ENCODE peak calls at places on chromosomes 1 and 21, in ten cellular contexts. K is adrenal gland; T is CD8-positive, alpha-beta memory T cell; R is stomach; P is naive thymus-derived CD4-positive, alpha-beta T cell; Z is upper lobe of right lung; A is HCT116; S is transverse colon; Y is aorta; I is endodermal cell. X is an unnamed sample.
A peak's percentile ranks its signal among the peaks of the same experiment; 100 is the strongest.

GRCh38 chr1:234919061-234919755 is 209.4 kb downstream of the TOMM20 start:
- DNase-seq in A (no peak), R (no peak), Y (peak; percentile 78), I (no peak), K (no peak), T (no peak), P (no peak), S (peak; percentile 16), Z (peak; percentile 60), X (no peak)

GRCh38 chr1:8590696-8591351 is 226.6 kb downstream of the RERE start:
- DNase-seq in K (no peak), A (no peak), Z (no peak), R (no peak), T (no peak), S (no peak), I (no peak), Y (no peak), P (no peak), X (no peak)

GRCh38 chr1:246435421-246436041 is 71.5 kb downstream of the SMYD3 start:
- DNase-seq in I (no peak), Z (no peak), Y (no peak), P (no peak), R (no peak), K (no peak), S (no peak), T (no peak), A (no peak), X (no peak)

GRCh38 chr1:23122023-23122738 is 46.5 kb downstream of the LUZP1 start:
- DNase-seq in S (peak; percentile 68), K (peak; percentile 53), A (no peak), Y (peak; percentile 72), P (no peak), R (no peak), Z (no peak), T (no peak), I (no peak), X (no peak)

GRCh38 chr1:27487927-27488522 is 1.9 kb downstream of the WASF2 start:
- DNase-seq in P (peak; percentile 14), Y (no peak), R (no peak), I (no peak), Z (no peak), T (peak; percentile 10), S (no peak), K (no peak), A (no peak), X (no peak)

GRCh38 chr1:236795757-236796719 is 946 bp downstream of the MTR start:
- DNase-seq in I (peak; percentile 47), T (no peak), Z (no peak), Y (no peak), A (peak; percentile 7), K (no peak), P (peak; percentile 79), R (no peak), S (no peak), X (no peak)

GRCh38 chr1:60696512-60696911 is 385.8 kb upstream of the NFIA start:
- DNase-seq in K (no peak), T (no peak), Y (no peak), A (no peak), R (no peak), I (no peak), S (no peak), P (no peak), Z (no peak), X (no peak)

GRCh38 chr21:35922618-35923017 is 137.7 kb downstream of the SETD4 start:
- DNase-seq in Z (no peak), S (no peak), P (no peak), I (no peak), K (no peak), T (no peak), Y (no peak), R (no peak), A (no peak), X (no peak)

GRCh38 chr1:38301040-38301439 is 254.4 kb upstream of the POU3F1 start:
- DNase-seq in Z (no peak), R (no peak), K (no peak), Y (no peak), I (no peak), T (no peak), A (no peak), S (no peak), P (no peak), X (no peak)

GRCh38 chr1:151639466-151639865 is 27.6 kb downstream of the SNX27 start:
- DNase-seq in P (no peak), K (no peak), R (no peak), I (no peak), T (no peak), Y (no peak), A (no peak), S (no peak), Z (no peak), X (no peak)

GRCh38 chr1:70818391-70818790 is 229.2 kb downstream of the PTGER3 start:
- DNase-seq in Z (no peak), T (no peak), Y (no peak), A (no peak), P (no peak), K (no peak), R (no peak), S (no peak), I (no peak), X (no peak)

GRCh38 chr1:81834921-81835698 is 34.4 kb downstream of the ADGRL2 start:
- DNase-seq in T (no peak), R (no peak), A (no peak), I (no peak), P (no peak), K (peak; percentile 61), Z (no peak), S (no peak), Y (no peak), X (no peak)

GRCh38 chr1:49363628-49364027 is 586.9 kb upstream of the BEND5 start:
- DNase-seq in R (no peak), K (no peak), Y (no peak), S (no peak), A (no peak), I (no peak), Z (no peak), P (no peak), T (no peak), X (no peak)

GRCh38 chr1:229624906-229625871 is 733 bp downstream of the TAF5L start:
- DNase-seq in S (peak; percentile 71), T (peak; percentile 47), R (peak; percentile 68), K (peak; percentile 60), I (peak; percentile 84), A (no peak), Y (peak; percentile 67), P (peak; percentile 45), Z (peak; percentile 84), X (no peak)

DNA sequence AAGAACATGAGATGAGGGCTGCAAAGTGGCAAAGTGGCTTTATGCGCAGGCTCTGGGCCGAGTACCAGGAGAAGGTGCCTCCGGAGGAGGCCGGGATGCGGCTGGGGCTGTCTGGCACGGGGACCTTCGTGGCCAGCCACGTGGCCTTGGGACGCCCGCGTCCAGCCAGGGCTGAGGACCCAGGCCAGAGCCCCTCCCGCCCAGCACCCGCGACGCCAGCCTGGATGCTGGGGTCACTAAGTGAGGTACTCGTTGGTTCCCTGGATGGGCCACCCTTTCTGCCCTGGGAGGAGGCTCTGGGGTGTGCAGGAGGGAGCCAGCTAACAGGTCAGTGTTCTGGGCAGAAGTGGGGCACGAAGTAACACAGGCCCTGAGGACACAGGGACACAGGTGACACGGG is 12.6 kb downstream of the SCNN1D start:
- DNase-seq in P (no peak), K (no peak), Y (no peak), S (no peak), T (no peak), I (no peak), Z (no peak), A (no peak), R (no peak), X (no peak)
- H3K4me3 ChIP-seq in P (no peak overlapping the region), K (no peak overlapping the region), Y (no peak overlapping the region), S (no peak overlapping the region), T (no peak overlapping the region), I (no peak overlapping the region), Z (no peak overlapping the region), A (no peak overlapping the region), R (no peak overlapping the region), X (no peak overlapping the region)

GRCh38 chr1:31932491-31933316 is 5.5 kb downstream of the PTP4A2 start:
- DNase-seq in Y (no peak), R (no peak), I (no peak), K (no peak), T (no peak), P (no peak), S (no peak), Z (no peak), A (no peak), X (no peak)
- H3K4me1 ChIP-seq in Y (peaks cover 5% of the 10 kb centered on the region), R (peaks cover 69% of the 10 kb centered on the region), I (peaks cover 18% of the 10 kb centered on the region), K (peaks cover 95% of the 10 kb centered on the region), T (peaks cover 83% of the 10 kb centered on the region), P (peaks cover 70% of the 10 kb centered on the region), S (peaks cover 80% of the 10 kb centered on the region), Z (peaks cover 90% of the 10 kb centered on the region), A (peaks cover 77% of the 10 kb centered on the region), X (peaks cover 66% of the 10 kb centered on the region)

DNA sequence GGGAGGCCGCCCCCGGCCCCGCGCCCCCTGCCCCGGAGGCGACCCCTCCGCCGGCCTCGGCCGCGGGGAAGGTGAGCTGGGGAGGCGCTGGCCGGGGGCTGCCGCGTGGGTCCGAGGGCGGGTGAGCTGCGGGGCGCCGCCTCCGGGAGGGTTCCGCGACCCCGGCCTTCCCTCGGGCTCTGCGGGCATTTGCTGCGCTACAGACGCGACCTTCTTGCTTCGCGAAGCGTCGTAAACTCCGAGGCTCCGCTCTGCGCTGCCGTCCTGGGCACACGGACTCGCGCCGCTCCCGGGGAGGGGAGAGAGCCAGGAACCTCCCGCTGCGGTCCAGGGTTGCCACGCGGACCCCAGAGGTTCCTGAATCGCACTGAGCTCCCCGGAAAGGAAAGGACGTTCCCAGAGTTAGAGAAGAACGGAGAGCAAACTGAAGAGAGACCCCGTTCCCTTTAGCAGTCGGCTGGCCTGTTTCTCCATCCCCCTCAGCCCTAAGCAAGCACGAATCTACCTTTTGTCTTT is 345 bp downstream of the SLX9 start:
- DNase-seq in P (peak; percentile 34), K (no peak), R (no peak), S (no peak), Z (no peak), I (no peak), Y (peak; percentile 46), T (no peak), A (no peak), X (no peak)
- H3K27ac ChIP-seq in P (peak overlapping the region; percentile 80), K (peak overlapping the region; percentile 22), R (peak overlapping the region; percentile 52), S (peak overlapping the region; percentile 85), Z (peak overlapping the region; percentile 70), I (peak overlapping the region; percentile 29), Y (no peak overlapping the region), T (peak overlapping the region; percentile 65), A (peak overlapping the region; percentile 66), X (peak overlapping the region; percentile 52)

DNA sequence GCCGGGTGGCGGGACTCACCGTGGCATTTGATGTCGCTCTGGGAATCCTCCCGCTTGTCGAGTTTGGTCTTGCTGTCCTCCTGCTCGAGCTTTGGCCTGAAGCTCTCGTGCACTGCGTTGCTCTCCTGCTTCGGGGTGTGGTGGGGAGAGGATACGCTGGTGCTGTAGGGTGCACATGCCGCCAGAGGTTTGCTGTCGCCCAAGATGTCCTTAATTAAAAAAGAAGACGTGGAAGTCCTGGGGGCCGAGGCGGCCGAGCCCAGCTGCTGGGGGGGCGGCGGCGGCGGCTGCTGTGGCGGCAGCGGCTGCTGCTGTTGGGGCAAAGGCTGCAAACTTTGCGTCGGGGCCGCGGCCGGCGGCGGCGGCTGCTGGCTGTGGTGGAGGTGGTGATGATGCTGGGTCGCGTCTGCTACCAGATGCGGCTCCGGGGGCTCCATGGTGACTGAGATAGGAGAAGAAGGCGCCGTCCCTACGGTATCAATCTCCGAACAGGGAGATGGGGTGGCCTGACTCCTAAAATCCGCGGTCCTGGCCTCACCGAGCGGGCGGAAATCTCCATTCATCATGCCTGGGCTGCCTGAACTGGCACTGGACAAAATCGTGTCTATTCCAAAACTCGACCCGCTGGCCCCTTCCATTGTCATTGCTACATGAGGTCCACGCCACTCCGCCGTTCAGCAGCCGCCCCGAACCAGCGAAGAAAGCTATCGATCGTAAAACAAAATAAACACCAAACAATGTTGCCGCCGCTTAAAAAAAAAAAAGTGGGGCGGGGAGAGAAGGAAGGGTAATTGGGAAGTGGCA is at the start of gene BARHL2:
- DNase-seq in Y (no peak), T (no peak), R (no peak), Z (no peak), S (no peak), P (no peak), A (no peak), I (peak; percentile 81), K (no peak), X (no peak)
- H3K4me3 ChIP-seq in Y (peak within 1 kb of the TSS; percentile 11), T (no peak within 1 kb of the TSS), R (peak within 1 kb of the TSS; percentile 27), Z (peak within 1 kb of the TSS; percentile 14), S (peak within 1 kb of the TSS; percentile 55), P (no peak within 1 kb of the TSS), A (no peak within 1 kb of the TSS), I (peak within 1 kb of the TSS; percentile 78), K (no peak within 1 kb of the TSS), X (no peak within 1 kb of the TSS)

X was measured in RWPE2.